ENCODE peak calls at places on chromosomes 13 and 19, in five cellular contexts. U is pancreas; C is CD8-positive, alpha-beta memory T cell; H is prostate gland; S is uterus. M is an unnamed sample.
A peak's percentile ranks its signal among the peaks of the same experiment; 100 is the strongest.

GRCh38 chr13:23956106-23956505 is 58.8 kb upstream of the C1QTNF9B start:
- DNase-seq in U (no peak), C (no peak), H (no peak), S (no peak), M (no peak)

GRCh38 chr13:68509734-68510621 is 1279.8 kb upstream of the PCDH9 start:
- DNase-seq in U (no peak), C (no peak), H (no peak), S (no peak), M (no peak)

GRCh38 chr13:92494915-92495314 is 731.7 kb upstream of the GPC6 start:
- DNase-seq in U (no peak), C (no peak), H (no peak), S (no peak), M (no peak)

GRCh38 chr13:21550918-21551317 is 53.1 kb downstream of the MICU2 start:
- DNase-seq in U (no peak), C (no peak), H (no peak), S (no peak), M (no peak)

GRCh38 chr19:50000038-50000890 is 24.9 kb downstream of the VRK3 start:
- DNase-seq in U (no peak), C (no peak), H (no peak), S (no peak), M (no peak)

GRCh38 chr13:22173605-22174004 is 502.7 kb downstream of the FGF9 start:
- DNase-seq in U (no peak), C (no peak), H (no peak), S (no peak), M (no peak)

GRCh38 chr13:81017525-81018152 is 676.7 kb upstream of the SPRY2 start:
- DNase-seq in U (no peak), C (no peak), H (no peak), S (no peak), M (no peak)

GRCh38 chr19:55255618-55256423 is 3.0 kb downstream of the PPP6R1 start:
- DNase-seq in U (no peak), C (peak; percentile 44), H (no peak), S (no peak), M (no peak)

GRCh38 chr13:62598708-62599107 is 1183.1 kb upstream of the PCDH20 start:
- DNase-seq in U (no peak), C (no peak), H (no peak), S (no peak), M (no peak)

GRCh38 chr19:53953383-53953782 is 9.4 kb upstream of the CACNG8 start:
- DNase-seq in U (no peak), C (no peak), H (no peak), S (no peak), M (no peak)

GRCh38 chr13:76711515-76712182 is 174.6 kb downstream of the KCTD12 start:
- DNase-seq in U (no peak), C (no peak), H (no peak), S (peak; percentile 53), M (no peak)

GRCh38 chr13:105220886-105221285 is 1314.6 kb downstream of the EFNB2 start:
- DNase-seq in U (no peak), C (no peak), H (no peak), S (no peak), M (no peak)

GRCh38 chr13:27309967-27310598 is 39.5 kb downstream of the RASL11A start:
- DNase-seq in U (no peak), C (no peak), H (no peak), S (no peak), M (no peak)

GRCh38 chr19:7294571-7295212 is 478 bp upstream of the INSR start:
- DNase-seq in U (peak; percentile 85), C (no peak), H (peak; percentile 74), S (peak; percentile 69), M (peak; percentile 88)

GRCh38 chr19:49506575-49507105 is 5.8 kb upstream of the FCGRT start:
- DNase-seq in U (peak; percentile 68), C (peak; percentile 78), H (no peak), S (no peak), M (peak; percentile 75)

GRCh38 chr19:40831502-40832430 is 18.5 kb downstream of the CYP2A6 start:
- DNase-seq in U (peak; percentile 75), C (no peak), H (peak; percentile 90), S (peak; percentile 67), M (no peak)

GRCh38 chr13:37656247-37656940 is 57.8 kb upstream of the POSTN start:
- DNase-seq in U (no peak), C (no peak), H (no peak), S (no peak), M (no peak)

GRCh38 chr13:72875233-72875632 is 93.3 kb downstream of the PIBF1 start:
- DNase-seq in U (no peak), C (no peak), H (no peak), S (no peak), M (no peak)

GRCh38 chr19:38932425-38933179 is 1.9 kb downstream of the MRPS12 start:
- DNase-seq in U (no peak), C (peak; percentile 27), H (no peak), S (no peak), M (no peak)

GRCh38 chr13:114109646-114110045 is 22.8 kb downstream of the RASA3 start:
- DNase-seq in U (no peak), C (no peak), H (no peak), S (peak; percentile 31), M (peak; percentile 49)

GRCh38 chr19:33511346-33511745 is 10.2 kb downstream of the PEPD start:
- DNase-seq in U (no peak), C (no peak), H (no peak), S (no peak), M (no peak)

GRCh38 chr13:29924482-29924884 is 74.1 kb upstream of the UBL3 start:
- DNase-seq in U (peak; percentile 31), C (no peak), H (no peak), S (no peak), M (no peak)

GRCh38 chr13:105960326-105960725 is 575.1 kb downstream of the EFNB2 start:
- DNase-seq in U (no peak), C (no peak), H (no peak), S (no peak), M (no peak)

GRCh38 chr19:40691421-40692211 is 1.2 kb upstream of the NUMBL start:
- DNase-seq in U (no peak), C (no peak), H (no peak), S (peak; percentile 47), M (no peak)

GRCh38 chr13:71799320-71799719 is 67.7 kb downstream of the DACH1 start:
- DNase-seq in U (no peak), C (no peak), H (no peak), S (no peak), M (no peak)

GRCh38 chr19:49512970-49513745 is 697 bp downstream of the FCGRT start:
- DNase-seq in U (no peak), C (peak; percentile 31), H (no peak), S (peak; percentile 70), M (peak; percentile 77)

GRCh38 chr13:78468546-78469060 is 134.7 kb downstream of the POU4F1 start:
- DNase-seq in U (no peak), C (no peak), H (no peak), S (no peak), M (no peak)

GRCh38 chr13:78689011-78689410 is 30.1 kb upstream of the OBI1 start:
- DNase-seq in U (no peak), C (no peak), H (no peak), S (no peak), M (no peak)

GRCh38 chr13:99432637-99433542 is 68.4 kb upstream of the TM9SF2 start:
- DNase-seq in U (peak; percentile 46), C (peak; percentile 79), H (no peak), S (peak; percentile 28), M (peak; percentile 75)

GRCh38 chr13:49927755-49928154 is 8.4 kb downstream of the SPRYD7 start:
- DNase-seq in U (no peak), C (no peak), H (no peak), S (no peak), M (no peak)

GRCh38 chr13:65054277-65054676 is 2175.9 kb downstream of the PCDH9 start:
- DNase-seq in U (no peak), C (no peak), H (no peak), S (no peak), M (no peak)

GRCh38 chr13:45194081-45194939 is 6.5 kb downstream of the KCTD4 start:
- DNase-seq in U (no peak), C (no peak), H (no peak), S (no peak), M (no peak)

GRCh38 chr13:53004605-53005004 is 24.0 kb upstream of the OLFM4 start:
- DNase-seq in U (no peak), C (no peak), H (no peak), S (no peak), M (no peak)

GRCh38 chr13:30908416-30908980 is 2.4 kb downstream of the MEDAG start:
- DNase-seq in U (no peak), C (no peak), H (no peak), S (peak; percentile 82), M (no peak)

GRCh38 chr13:102770435-102770834 is 3.2 kb downstream of the TEX30 start:
- DNase-seq in U (no peak), C (no peak), H (no peak), S (no peak), M (no peak)

GRCh38 chr13:29688193-29688592 is 92.7 kb upstream of the SLC7A1 start:
- DNase-seq in U (no peak), C (no peak), H (no peak), S (no peak), M (no peak)

GRCh38 chr13:83667606-83668005 is 214.7 kb downstream of the SLITRK1 start:
- DNase-seq in U (no peak), C (no peak), H (no peak), S (no peak), M (no peak)

DNA sequence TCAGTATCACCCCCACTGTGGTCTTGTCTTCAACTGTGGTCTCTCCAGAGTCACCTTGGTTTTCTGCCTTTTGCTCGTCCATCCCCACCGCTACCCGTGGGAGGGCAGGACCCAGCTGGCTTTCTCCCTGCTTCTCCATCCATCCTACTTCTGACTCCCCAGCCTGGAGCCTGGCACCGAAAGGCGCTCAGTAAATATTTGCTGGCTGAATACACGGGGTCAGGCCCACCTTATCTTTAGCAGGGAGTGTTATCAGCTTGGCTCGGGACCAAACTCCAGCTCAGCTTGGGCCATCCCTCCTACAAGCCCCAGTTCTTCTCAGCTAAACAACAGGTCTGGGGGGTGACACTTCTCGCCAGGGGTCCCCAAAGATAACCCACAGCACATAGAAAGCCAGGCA is 62.0 kb upstream of the KLF2 start:
- DNase-seq in U (peak; percentile 89), C (no peak), H (no peak), S (no peak), M (no peak)
- H3K4me1 ChIP-seq in U (peaks cover 4% of the 10 kb centered on the region), C (peaks cover 72% of the 10 kb centered on the region), H (no peaks in the 10 kb centered on the region), S (no peaks in the 10 kb centered on the region), M (peaks cover 53% of the 10 kb centered on the region)

GRCh38 chr19:23222998-23223652 is 27.1 kb downstream of the ZNF724 start:
- DNase-seq in U (no peak), C (no peak), H (no peak), S (no peak), M (no peak)
- H3K4me3 ChIP-seq in U (no peak overlapping the region), C (peak overlapping the region; percentile 27), H (no peak overlapping the region), S (no peak overlapping the region), M (no peak overlapping the region)

DNA sequence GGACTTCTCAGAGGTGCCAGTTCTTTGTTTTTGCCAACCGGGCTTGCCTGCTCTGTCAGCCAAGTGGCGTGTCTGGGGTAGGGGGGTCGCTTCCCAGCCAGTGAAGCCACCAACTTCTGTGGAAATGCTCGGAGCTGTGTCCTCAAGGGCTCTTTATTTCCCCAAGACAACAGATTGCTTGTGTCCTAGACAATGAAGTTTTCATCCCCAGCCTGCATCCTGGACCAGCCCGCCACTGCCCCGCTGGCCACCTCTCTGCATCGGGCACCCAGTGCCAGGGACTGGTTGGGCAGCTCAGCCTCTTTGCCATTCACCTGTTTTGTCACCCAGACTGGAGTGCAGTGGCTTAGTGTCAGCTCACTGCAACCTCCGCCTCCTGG is 3.7 kb downstream of the RAB11B start:
- DNase-seq in U (no peak), C (no peak), H (no peak), S (no peak), M (no peak)
- H3K4me1 ChIP-seq in U (peaks cover 39% of the 10 kb centered on the region), C (peaks cover 23% of the 10 kb centered on the region), H (peaks cover 15% of the 10 kb centered on the region), S (peaks cover 30% of the 10 kb centered on the region), M (peaks cover 81% of the 10 kb centered on the region)

GRCh38 chr13:97278395-97279078 is 56.4 kb downstream of the MBNL2 start:
- DNase-seq in U (no peak), C (no peak), H (no peak), S (no peak), M (no peak)
- H3K4me3 ChIP-seq in U (no peak overlapping the region), C (no peak overlapping the region), H (no peak overlapping the region), S (no peak overlapping the region), M (no peak overlapping the region)

M was measured in lower lobe of right lung.